ENCODE peak calls at places on chromosomes 1 and 21, in four cellular contexts. One of them, this sample, is unnamed.

GRCh38 chr1:42735477-42736105 is 4.4 kb downstream of the CLDN19 start:
- DNase-seq in heart left ventricle: no peak
- DNase-seq in adrenal gland: no peak
- DNase-seq in Peyer's patch: no peak
- DNase-seq in this sample: peak; percentile 49

GRCh38 chr1:21576798-21577187 is 67.6 kb downstream of the ALPL start:
- DNase-seq in adrenal gland: no peak
- DNase-seq in heart left ventricle: no peak
- DNase-seq in Peyer's patch: no peak
- DNase-seq in this sample: no peak

GRCh38 chr1:183027791-183028190 is 4.6 kb downstream of the LAMC1 start:
- DNase-seq in heart left ventricle: no peak
- DNase-seq in Peyer's patch: no peak
- DNase-seq in adrenal gland: no peak
- DNase-seq in this sample: no peak

GRCh38 chr1:115277276-115277675 is 60.8 kb downstream of the NGF start:
- DNase-seq in heart left ventricle: no peak
- DNase-seq in adrenal gland: no peak
- DNase-seq in Peyer's patch: no peak
- DNase-seq in this sample: no peak

GRCh38 chr1:214637125-214637524 is 34.1 kb downstream of the CENPF start:
- DNase-seq in heart left ventricle: no peak
- DNase-seq in Peyer's patch: no peak
- DNase-seq in adrenal gland: no peak
- DNase-seq in this sample: no peak

GRCh38 chr21:44892536-44893277 is 19.2 kb upstream of the PTTG1IP start:
- DNase-seq in Peyer's patch: peak; percentile 89
- DNase-seq in heart left ventricle: peak; percentile 87
- DNase-seq in adrenal gland: peak; percentile 81
- DNase-seq in this sample: peak; percentile 74

GRCh38 chr1:1420654-1421134 is 382 bp downstream of the ANKRD65 start:
- DNase-seq in adrenal gland: no peak
- DNase-seq in Peyer's patch: no peak
- DNase-seq in heart left ventricle: peak; percentile 58
- DNase-seq in this sample: no peak

GRCh38 chr1:15950763-15951295 is 25.1 kb downstream of the ZBTB17 start:
- DNase-seq in adrenal gland: peak; percentile 90
- DNase-seq in heart left ventricle: peak; percentile 62
- DNase-seq in Peyer's patch: peak; percentile 65
- DNase-seq in this sample: no peak

GRCh38 chr1:6205849-6206845 is at the start of gene RNF207:
- DNase-seq in adrenal gland: peak; percentile 56
- DNase-seq in heart left ventricle: peak; percentile 80
- DNase-seq in Peyer's patch: peak; percentile 75
- DNase-seq in this sample: peak; percentile 79

GRCh38 chr21:45022348-45022675 is 52.1 kb upstream of the ADARB1 start:
- DNase-seq in Peyer's patch: peak; percentile 18
- DNase-seq in adrenal gland: no peak
- DNase-seq in heart left ventricle: no peak
- DNase-seq in this sample: no peak

GRCh38 chr1:244968431-244968830 is 104.1 kb upstream of the HNRNPU start:
- DNase-seq in heart left ventricle: no peak
- DNase-seq in Peyer's patch: no peak
- DNase-seq in adrenal gland: no peak
- DNase-seq in this sample: no peak

GRCh38 chr1:7770939-7771672 is at the start of gene VAMP3:
- DNase-seq in heart left ventricle: peak; percentile 95
- DNase-seq in Peyer's patch: peak; percentile 94
- DNase-seq in adrenal gland: peak; percentile 92
- DNase-seq in this sample: peak; percentile 93

GRCh38 chr1:46485564-46486431 is 3.8 kb upstream of the DMBX1 start:
- DNase-seq in heart left ventricle: no peak
- DNase-seq in Peyer's patch: no peak
- DNase-seq in adrenal gland: no peak
- DNase-seq in this sample: no peak

GRCh38 chr1:186225089-186225488 is 150.0 kb downstream of the TPR start:
- DNase-seq in Peyer's patch: no peak
- DNase-seq in adrenal gland: no peak
- DNase-seq in heart left ventricle: no peak
- DNase-seq in this sample: no peak

GRCh38 chr1:16174261-16174871 is 18.5 kb upstream of the EPHA2 start:
- DNase-seq in heart left ventricle: no peak
- DNase-seq in Peyer's patch: no peak
- DNase-seq in adrenal gland: no peak
- DNase-seq in this sample: no peak

GRCh38 chr1:165207774-165208359 is 148.6 kb downstream of the LMX1A start:
- DNase-seq in Peyer's patch: no peak
- DNase-seq in heart left ventricle: no peak
- DNase-seq in adrenal gland: no peak
- DNase-seq in this sample: no peak

GRCh38 chr1:116853680-116854191 is 56.0 kb upstream of the PTGFRN start:
- DNase-seq in Peyer's patch: peak; percentile 65
- DNase-seq in heart left ventricle: no peak
- DNase-seq in adrenal gland: no peak
- DNase-seq in this sample: peak; percentile 49

GRCh38 chr1:235525314-235525713 is 21.1 kb upstream of the B3GALNT2 start:
- DNase-seq in Peyer's patch: no peak
- DNase-seq in adrenal gland: no peak
- DNase-seq in heart left ventricle: no peak
- DNase-seq in this sample: no peak

GRCh38 chr21:33020558-33021100 is 5.1 kb upstream of the OLIG2 start:
- DNase-seq in Peyer's patch: no peak
- DNase-seq in adrenal gland: no peak
- DNase-seq in heart left ventricle: no peak
- DNase-seq in this sample: no peak

GRCh38 chr21:15592271-15592860 is 137.4 kb upstream of the USP25 start:
- DNase-seq in adrenal gland: no peak
- DNase-seq in heart left ventricle: no peak
- DNase-seq in Peyer's patch: no peak
- DNase-seq in this sample: no peak

GRCh38 chr1:42311138-42311537 is 23.9 kb downstream of the FOXJ3 start:
- DNase-seq in heart left ventricle: no peak
- DNase-seq in Peyer's patch: no peak
- DNase-seq in adrenal gland: no peak
- DNase-seq in this sample: no peak

GRCh38 chr1:154696001-154696400 is 88.0 kb upstream of the ADAR start:
- DNase-seq in heart left ventricle: no peak
- DNase-seq in Peyer's patch: no peak
- DNase-seq in adrenal gland: no peak
- DNase-seq in this sample: no peak

DNA sequence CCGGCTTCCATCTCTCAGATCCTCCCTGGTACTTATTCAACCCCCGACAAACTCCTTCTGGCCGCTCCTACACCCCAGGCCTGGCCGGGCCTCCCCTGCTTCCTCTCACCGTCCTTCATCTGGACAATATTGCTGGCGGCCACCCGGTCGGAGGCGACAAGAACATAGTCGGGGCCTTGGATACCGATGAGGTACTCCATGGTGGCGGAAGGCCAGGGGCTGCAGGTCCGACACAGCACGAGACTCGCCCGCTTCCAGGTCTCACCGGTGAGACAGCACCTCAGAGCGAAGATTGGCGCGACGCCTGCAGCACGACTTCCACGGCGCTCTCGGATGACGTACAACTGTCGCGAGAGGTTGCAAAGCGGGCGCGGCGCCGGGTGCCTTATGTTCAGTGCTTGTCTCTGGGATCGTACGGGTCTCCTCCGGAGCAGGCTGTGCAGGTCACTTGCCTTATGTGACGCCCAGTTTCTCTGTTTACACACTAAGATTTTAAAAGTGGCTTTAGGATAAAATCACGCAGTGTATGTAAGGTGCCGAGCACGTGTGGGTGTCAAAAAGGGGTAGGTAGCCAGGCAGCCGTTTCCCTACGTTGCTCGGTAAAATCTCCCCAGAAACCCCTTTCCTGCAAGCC is at the start of gene PSMB2:
- DNase-seq in heart left ventricle: peak; percentile 97
- DNase-seq in Peyer's patch: peak; percentile 99
- DNase-seq in adrenal gland: peak; percentile 98
- DNase-seq in this sample: peak; percentile 98
- TF ChIP-seq POLR2A in heart left ventricle: no peak
- TF ChIP-seq POLR2A in Peyer's patch: peak; percentile 85
- TF ChIP-seq POLR2A in adrenal gland: peak; percentile 73
- TF ChIP-seq POLR2A in this sample: peak; percentile 82

GRCh38 chr1:18940303-18941020 is 16.0 kb downstream of the IFFO2 start:
- DNase-seq in adrenal gland: no peak
- DNase-seq in Peyer's patch: no peak
- DNase-seq in heart left ventricle: no peak
- DNase-seq in this sample: no peak
- H3K4me1 ChIP-seq in adrenal gland: peaks cover 70% of the 10 kb centered on the region
- H3K4me1 ChIP-seq in Peyer's patch: peaks cover 24% of the 10 kb centered on the region
- H3K4me1 ChIP-seq in heart left ventricle: peaks cover 11% of the 10 kb centered on the region
- H3K4me1 ChIP-seq in this sample: peaks cover 25% of the 10 kb centered on the region

GRCh38 chr1:27915082-27915575 is 19.7 kb upstream of the SMPDL3B start:
- DNase-seq in heart left ventricle: no peak
- DNase-seq in adrenal gland: no peak
- DNase-seq in Peyer's patch: no peak
- DNase-seq in this sample: no peak
- TF ChIP-seq POLR2A in heart left ventricle: no peak
- TF ChIP-seq POLR2A in adrenal gland: no peak
- TF ChIP-seq POLR2A in Peyer's patch: no peak
- TF ChIP-seq POLR2A in this sample: no peak

DNA sequence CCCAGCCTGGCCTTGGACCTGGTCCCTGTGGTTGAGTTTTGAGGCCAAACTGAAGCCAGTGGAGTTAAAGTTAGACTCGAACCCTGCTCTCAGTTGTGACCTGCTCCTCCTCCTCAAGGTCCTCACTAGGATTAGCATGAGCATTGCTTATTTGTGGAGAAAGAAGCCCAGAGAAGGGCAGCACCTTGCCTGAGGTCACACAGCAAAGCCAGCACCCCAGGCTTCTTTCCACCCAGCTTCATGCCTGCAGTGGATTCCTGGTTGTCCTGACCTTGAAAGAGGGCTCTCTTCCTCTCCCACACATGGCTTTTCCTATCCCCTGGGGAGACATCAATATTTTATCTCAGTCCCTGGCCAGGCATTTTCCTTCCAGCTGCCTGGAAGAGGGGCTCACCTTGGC is 2.8 kb downstream of the LDLRAP1 start:
- DNase-seq in heart left ventricle: no peak
- DNase-seq in Peyer's patch: no peak
- DNase-seq in adrenal gland: no peak
- DNase-seq in this sample: no peak
- H3K4me1 ChIP-seq in heart left ventricle: peaks cover 11% of the 10 kb centered on the region
- H3K4me1 ChIP-seq in Peyer's patch: peaks cover 54% of the 10 kb centered on the region
- H3K4me1 ChIP-seq in adrenal gland: peaks cover 57% of the 10 kb centered on the region
- H3K4me1 ChIP-seq in this sample: peaks cover 49% of the 10 kb centered on the region

GRCh38 chr1:161089938-161090337 is 580 bp upstream of the NECTIN4 start:
- DNase-seq in heart left ventricle: no peak
- DNase-seq in Peyer's patch: peak; percentile 7
- DNase-seq in adrenal gland: no peak
- DNase-seq in this sample: no peak

GRCh38 chr1:161091093-161091492 is 1.7 kb upstream of the NECTIN4 start:
- DNase-seq in Peyer's patch: no peak
- DNase-seq in adrenal gland: no peak
- DNase-seq in heart left ventricle: no peak
- DNase-seq in this sample: no peak

GRCh38 chr1:161090617-161091016 is 1.3 kb upstream of the NECTIN4 start:
- DNase-seq in adrenal gland: no peak
- DNase-seq in Peyer's patch: no peak
- DNase-seq in heart left ventricle: no peak
- DNase-seq in this sample: no peak

GRCh38 chr1:161088587-161089110 is 709 bp downstream of the NECTIN4 start:
- DNase-seq in heart left ventricle: no peak
- DNase-seq in adrenal gland: no peak
- DNase-seq in Peyer's patch: peak; percentile 45
- DNase-seq in this sample: no peak

GRCh38 chr1:161089251-161089924 is at the start of gene NECTIN4:
- DNase-seq in adrenal gland: no peak
- DNase-seq in Peyer's patch: peak; percentile 66
- DNase-seq in heart left ventricle: no peak
- DNase-seq in this sample: peak; percentile 82
- TF ChIP-seq POLR2A in adrenal gland: no peak
- TF ChIP-seq POLR2A in Peyer's patch: no peak
- TF ChIP-seq POLR2A in heart left ventricle: no peak
- TF ChIP-seq POLR2A in this sample: peak; percentile 52

DNA sequence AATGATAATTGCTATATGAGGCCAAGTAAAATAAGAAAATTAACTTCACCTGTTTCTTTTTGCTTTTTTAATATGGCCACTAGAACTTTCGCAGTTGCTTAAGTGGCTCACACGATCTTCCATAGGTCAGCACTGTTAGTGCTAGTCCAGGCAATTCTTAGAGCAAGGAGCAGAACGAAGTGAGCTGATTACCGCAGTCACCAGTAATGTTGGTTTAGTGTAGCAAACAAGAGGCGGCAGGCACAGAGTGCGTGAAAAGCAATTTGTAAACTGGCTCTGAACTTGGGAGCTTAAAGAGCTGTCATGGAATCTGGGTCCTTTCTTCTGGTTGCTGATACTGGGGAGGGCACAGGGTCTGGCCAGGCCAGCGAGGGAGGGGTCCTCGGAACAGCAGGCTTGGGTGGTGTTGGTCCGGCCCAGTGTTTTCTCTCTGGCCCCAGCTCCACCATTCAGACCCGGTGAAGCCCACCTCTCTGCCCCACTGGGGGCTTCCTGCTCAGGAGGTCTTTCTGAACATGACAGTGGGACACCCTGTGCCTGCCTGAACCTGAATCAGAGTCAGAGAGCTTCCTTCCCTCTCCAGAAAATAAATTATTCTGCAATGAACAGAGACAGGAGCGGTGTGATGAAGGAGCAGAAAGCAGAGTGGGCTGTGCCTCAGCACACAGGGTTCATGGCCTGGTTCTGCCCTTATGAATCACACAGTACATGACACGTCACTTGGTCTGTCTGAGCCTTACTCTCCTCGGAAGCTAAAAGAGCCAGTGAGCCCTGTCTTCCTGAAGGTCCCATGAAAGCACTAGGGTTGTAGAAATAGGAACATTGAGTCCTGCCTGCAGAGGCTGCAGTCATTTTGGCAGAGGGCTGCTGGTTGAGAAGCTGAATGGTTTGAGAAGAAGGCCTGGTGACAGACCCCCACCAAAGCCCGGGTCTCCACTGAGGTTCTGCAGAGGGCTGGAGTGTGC is 11.9 kb downstream of the ETS2 start:
- DNase-seq in Peyer's patch: peak; percentile 75
- DNase-seq in adrenal gland: peak; percentile 57
- DNase-seq in heart left ventricle: no peak
- DNase-seq in this sample: peak; percentile 47
- H3K4me1 ChIP-seq in Peyer's patch: peaks cover 87% of the 10 kb centered on the region
- H3K4me1 ChIP-seq in adrenal gland: peaks cover 10% of the 10 kb centered on the region
- H3K4me1 ChIP-seq in heart left ventricle: peaks cover 3% of the 10 kb centered on the region
- H3K4me1 ChIP-seq in this sample: peaks cover 33% of the 10 kb centered on the region

GRCh38 chr1:200620273-200621131 is at the start of gene KIF14:
- DNase-seq in adrenal gland: peak; percentile 94
- DNase-seq in heart left ventricle: peak; percentile 94
- DNase-seq in Peyer's patch: peak; percentile 97
- DNase-seq in this sample: peak; percentile 95
- TF ChIP-seq POLR2A in adrenal gland: no peak
- TF ChIP-seq POLR2A in heart left ventricle: no peak
- TF ChIP-seq POLR2A in Peyer's patch: no peak
- TF ChIP-seq POLR2A in this sample: no peak

DNA sequence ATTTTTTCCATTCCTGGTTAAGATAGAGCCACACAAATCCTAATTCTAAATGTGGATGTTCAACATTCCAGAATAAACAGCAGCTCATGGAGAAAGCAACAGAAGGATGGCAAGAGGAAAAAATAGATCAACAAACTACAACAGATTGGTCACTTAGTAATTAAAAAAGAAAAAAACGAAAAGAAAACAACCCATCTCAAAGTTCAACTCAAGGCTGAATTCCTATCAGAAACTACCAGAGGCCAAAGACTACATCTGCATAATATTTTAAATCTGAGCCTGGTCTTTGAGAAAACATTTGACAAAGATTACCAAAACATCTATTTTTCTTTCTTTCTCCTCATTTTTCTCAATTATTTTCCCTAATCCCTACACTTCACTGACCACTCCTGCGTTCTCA is 69.9 kb downstream of the TGFBR3 start:
- DNase-seq in heart left ventricle: no peak
- DNase-seq in Peyer's patch: no peak
- DNase-seq in adrenal gland: no peak
- DNase-seq in this sample: no peak
- H3K4me1 ChIP-seq in heart left ventricle: no peaks in the 10 kb centered on the region
- H3K4me1 ChIP-seq in Peyer's patch: peaks cover 24% of the 10 kb centered on the region
- H3K4me1 ChIP-seq in adrenal gland: peaks cover 80% of the 10 kb centered on the region
- H3K4me1 ChIP-seq in this sample: peaks cover 23% of the 10 kb centered on the region

This sample was measured in transverse colon.